ENCODE peak calls at places on chromosomes 7 and 10, in four cellular contexts. Z is GM12878, O is K562, X is HL-60. A is an unnamed sample.

GRCh38 chr10:101817542-101818118 is 614 bp downstream of the OGA start:
- DNase-seq in X (no peak), O (peak), Z (no peak), A (no peak)

GRCh38 chr7:71229699-71230098 is 97.8 kb downstream of the GALNT17 start:
- DNase-seq in Z (no peak), O (no peak), X (no peak), A (no peak)

GRCh38 chr7:50739744-50740455 is 42.8 kb downstream of the GRB10 start:
- DNase-seq in O (no peak), Z (no peak), X (no peak), A (no peak)

GRCh38 chr10:103232772-103233488 is 12.8 kb upstream of the RPEL1 start:
- DNase-seq in Z (no peak), O (no peak), X (no peak), A (no peak)

GRCh38 chr10:5538892-5539651 is 14.3 kb downstream of the CALML3 start:
- DNase-seq in X (no peak), O (peak), Z (no peak), A (no peak)

GRCh38 chr7:158911734-158912133 is 55.4 kb downstream of the DYNC2I1 start:
- DNase-seq in O (no peak), Z (no peak), X (no peak), A (no peak)

GRCh38 chr7:44748948-44749731 is 493 bp downstream of the ZMIZ2 start:
- DNase-seq in O (peak), Z (no peak), X (no peak), A (no peak)

GRCh38 chr7:133207687-133208086 is 45.2 kb upstream of the EXOC4 start:
- DNase-seq in O (peak), X (no peak), Z (no peak), A (no peak)

GRCh38 chr10:34494012-34494411 is 321.1 kb downstream of the PARD3 start:
- DNase-seq in O (no peak), Z (no peak), X (no peak), A (no peak)

GRCh38 chr7:3158501-3158900 is 114.8 kb upstream of the CARD11 start:
- DNase-seq in Z (no peak), O (no peak), X (no peak), A (no peak)

GRCh38 chr7:93799750-93800357 is 90.7 kb downstream of the TFPI2 start:
- DNase-seq in X (no peak), O (no peak), Z (no peak), A (no peak)

GRCh38 chr7:33722383-33723096 is 182.8 kb upstream of the BMPER start:
- DNase-seq in X (no peak), O (no peak), Z (no peak), A (no peak)

GRCh38 chr10:63561421-63561820 is 40.2 kb downstream of the REEP3 start:
- DNase-seq in O (no peak), X (no peak), Z (no peak), A (no peak)

GRCh38 chr10:11538834-11539190 is 72.6 kb downstream of the USP6NL start:
- DNase-seq in X (no peak), O (no peak), Z (no peak), A (no peak)

GRCh38 chr7:55133630-55134392 is 115.0 kb downstream of the EGFR start:
- DNase-seq in X (no peak), O (peak), Z (no peak), A (no peak)

GRCh38 chr7:43905954-43906326 is 456 bp downstream of the URGCP start:
- DNase-seq in X (peak), Z (no peak), O (no peak), A (peak)

GRCh38 chr7:601573-602340 is 82.1 kb upstream of the PDGFA start:
- DNase-seq in O (no peak), Z (peak), X (no peak), A (peak)

GRCh38 chr10:2936816-2937215 is 130.5 kb upstream of the PFKP start:
- DNase-seq in X (no peak), Z (no peak), O (no peak), A (no peak)

GRCh38 chr7:80361948-80362347 is 149.9 kb downstream of the GNAT3 start:
- DNase-seq in X (no peak), O (no peak), Z (no peak), A (no peak)

GRCh38 chr10:20767028-20767427 is 130.1 kb downstream of the NEBL start:
- DNase-seq in X (no peak), O (no peak), Z (no peak), A (no peak)

GRCh38 chr7:107167483-107168232 is 1.1 kb upstream of the HBP1 start:
- DNase-seq in O (peak), X (peak), Z (no peak), A (no peak)

GRCh38 chr10:45809829-45810228 is 37.5 kb downstream of the AGAP4 start:
- DNase-seq in X (no peak), O (no peak), Z (no peak), A (no peak)

GRCh38 chr7:103524042-103524907 is 78.3 kb upstream of the SLC26A5 start:
- DNase-seq in Z (no peak), O (peak), X (no peak), A (no peak)

GRCh38 chr7:3404490-3404889 is 103.4 kb downstream of the SDK1 start:
- DNase-seq in O (no peak), X (no peak), Z (no peak), A (no peak)

GRCh38 chr7:87100326-87100725 is 40.9 kb upstream of the ELAPOR2 start:
- DNase-seq in Z (no peak), O (no peak), X (no peak), A (no peak)

GRCh38 chr10:8319704-8320103 is 265.2 kb downstream of the GATA3 start:
- DNase-seq in O (no peak), X (no peak), Z (no peak), A (no peak)

GRCh38 chr10:132685121-132685891 is 100.6 kb downstream of the NKX6-2 start:
- DNase-seq in Z (no peak), O (peak), X (peak), A (no peak)

GRCh38 chr7:99006739-99007424 is 128.6 kb downstream of the TRRAP start:
- DNase-seq in Z (no peak), O (no peak), X (no peak), A (no peak)

GRCh38 chr7:129017933-129018538 is 36.9 kb downstream of the TNPO3 start:
- DNase-seq in Z (peak), X (no peak), O (no peak), A (no peak)

GRCh38 chr10:14047431-14047830 is 283.3 kb downstream of the FRMD4A start:
- DNase-seq in Z (no peak), X (no peak), O (no peak), A (no peak)

GRCh38 chr10:26486985-26487850 is 49.1 kb downstream of the APBB1IP start:
- DNase-seq in O (no peak), X (no peak), Z (peak), A (no peak)

GRCh38 chr7:76234931-76235441 is 33.3 kb downstream of the SRRM3 start:
- DNase-seq in Z (no peak), O (peak), X (peak), A (peak)

GRCh38 chr7:108723343-108723957 is 153.8 kb downstream of the DNAJB9 start:
- DNase-seq in X (no peak), O (no peak), Z (no peak), A (no peak)

GRCh38 chr7:44284216-44284615 is 41.2 kb downstream of the CAMK2B start:
- DNase-seq in X (no peak), Z (no peak), O (no peak), A (no peak)

GRCh38 chr10:124894569-124895215 is 47.2 kb upstream of the ZRANB1 start:
- DNase-seq in O (no peak), X (no peak), Z (no peak), A (no peak)

GRCh38 chr7:149736478-149737360 is 36.7 kb downstream of the ZNF467 start:
- DNase-seq in O (no peak), X (no peak), Z (no peak), A (no peak)
- TF ChIP-seq SPI1 in O (no peak), X (no peak), Z (no peak), A (no peak)

GRCh38 chr7:140300263-140301131 is 97.8 kb downstream of the SLC37A3 start:
- DNase-seq in Z (no peak), O (no peak), X (no peak), A (no peak)
- TF ChIP-seq SPI1 in Z (no peak), O (no peak), X (no peak), A (no peak)

GRCh38 chr10:60894816-60895215 is 49.2 kb downstream of the RHOBTB1 start:
- DNase-seq in O (no peak), X (no peak), Z (no peak), A (no peak)
- TF ChIP-seq SPI1 in O (no peak), X (no peak), Z (no peak), A (no peak)

GRCh38 chr7:116139007-116139406 is 71.3 kb upstream of the TES start:
- DNase-seq in O (no peak), Z (no peak), X (no peak), A (no peak)
- TF ChIP-seq SPI1 in O (no peak), Z (no peak), X (no peak), A (no peak)